ENCODE peak calls at places on chromosomes 11 and 22, in five cellular contexts. W is A549, R is spleen, G is heart left ventricle, H is choroid plexus epithelial cell. Q is an unnamed sample.

GRCh38 chr22:41780714-41781507 is 19.6 kb upstream of the CCDC134 start:
- DNase-seq in W (no peak), R (peak), G (peak), H (peak), Q (no peak)

GRCh38 chr11:104408630-104409029 is 244.7 kb upstream of the PDGFD start:
- DNase-seq in W (no peak), R (no peak), G (no peak), H (no peak), Q (no peak)

GRCh38 chr22:49789289-49790141 is 38.2 kb downstream of the BRD1 start:
- DNase-seq in W (no peak), R (peak), G (peak), H (peak), Q (no peak)

GRCh38 chr11:3867209-3868071 is 12.0 kb downstream of the STIM1 start:
- DNase-seq in W (no peak), R (no peak), G (peak), H (peak), Q (no peak)

GRCh38 chr11:32259641-32260081 is 168.8 kb downstream of the RCN1 start:
- DNase-seq in W (no peak), R (no peak), G (no peak), H (peak), Q (no peak)

GRCh38 chr11:65915821-65916251 is 3.0 kb downstream of the C11orf68 start:
- DNase-seq in W (peak), R (peak), G (peak), H (peak), Q (no peak)

GRCh38 chr22:25348391-25348790 is 129.0 kb downstream of the CRYBB2 start:
- DNase-seq in W (no peak), R (no peak), G (no peak), H (no peak), Q (no peak)

GRCh38 chr11:66559141-66559861 is 9.1 kb downstream of the CTSF start:
- DNase-seq in W (no peak), R (no peak), G (no peak), H (no peak), Q (no peak)

GRCh38 chr22:20997536-20998257 is 4.2 kb downstream of the THAP7 start:
- DNase-seq in W (no peak), R (no peak), G (no peak), H (no peak), Q (no peak)

GRCh38 chr11:5204787-5205186 is 4.3 kb upstream of the OR51V1 start:
- DNase-seq in W (peak), R (no peak), G (no peak), H (peak), Q (no peak)

GRCh38 chr11:96055706-96056387 is 131.9 kb upstream of the MTMR2 start:
- DNase-seq in W (no peak), R (no peak), G (no peak), H (peak), Q (no peak)

GRCh38 chr11:61834278-61835004 is 6.3 kb downstream of the FADS2 start:
- DNase-seq in W (no peak), R (peak), G (peak), H (peak), Q (peak)

GRCh38 chr11:27124514-27125264 is 84.1 kb downstream of the BBOX1 start:
- DNase-seq in W (no peak), R (no peak), G (no peak), H (peak), Q (no peak)

GRCh38 chr11:102807921-102808320 is 10.0 kb upstream of the MMP1 start:
- DNase-seq in W (peak), R (no peak), G (no peak), H (peak), Q (peak)

GRCh38 chr11:86906198-86906597 is 49.0 kb downstream of the FZD4 start:
- DNase-seq in W (no peak), R (no peak), G (no peak), H (no peak), Q (no peak)

GRCh38 chr22:29855611-29856181 is 17.6 kb upstream of the ASCC2 start:
- DNase-seq in W (no peak), R (no peak), G (peak), H (no peak), Q (no peak)

GRCh38 chr22:50704510-50705218 is 32.0 kb downstream of the SHANK3 start:
- DNase-seq in W (no peak), R (peak), G (peak), H (no peak), Q (no peak)

GRCh38 chr11:69216609-69217008 is 60.9 kb downstream of the SMIM38 start:
- DNase-seq in W (no peak), R (no peak), G (no peak), H (no peak), Q (no peak)

GRCh38 chr11:65506770-65507485 is 8.1 kb downstream of the MALAT1 start:
- DNase-seq in W (no peak), R (no peak), G (peak), H (peak), Q (peak)

GRCh38 chr11:113262594-113262993 is 51.8 kb upstream of the TTC12 start:
- DNase-seq in W (no peak), R (no peak), G (no peak), H (no peak), Q (no peak)

GRCh38 chr22:43823353-43823908 is 11.3 kb upstream of the EFCAB6 start:
- DNase-seq in W (peak), R (no peak), G (no peak), H (no peak), Q (no peak)

GRCh38 chr11:134237557-134237922 is 13.1 kb downstream of the VPS26B start:
- DNase-seq in W (no peak), R (no peak), G (no peak), H (no peak), Q (no peak)

GRCh38 chr22:43999378-43999777 is 24.7 kb upstream of the PARVB start:
- DNase-seq in W (no peak), R (no peak), G (no peak), H (no peak), Q (no peak)

GRCh38 chr11:69487849-69488542 is 6.5 kb downstream of the LINC01488 start:
- DNase-seq in W (no peak), R (peak), G (peak), H (no peak), Q (no peak)

GRCh38 chr11:7927635-7928034 is 3.4 kb downstream of the OR10A6 start:
- DNase-seq in W (no peak), R (no peak), G (no peak), H (peak), Q (no peak)

GRCh38 chr11:45458269-45458668 is 172.1 kb upstream of the SYT13 start:
- DNase-seq in W (no peak), R (peak), G (no peak), H (no peak), Q (no peak)

GRCh38 chr22:17114958-17115235 is 6.3 kb downstream of the TMEM121B start:
- DNase-seq in W (no peak), R (peak), G (no peak), H (no peak), Q (no peak)

GRCh38 chr22:48941903-48942625 is 885.6 kb downstream of the BRD1 start:
- DNase-seq in W (no peak), R (peak), G (no peak), H (no peak), Q (no peak)

GRCh38 chr11:20020198-20020597 is 140.1 kb downstream of the DBX1 start:
- DNase-seq in W (no peak), R (no peak), G (no peak), H (no peak), Q (no peak)

GRCh38 chr22:35985361-35985760 is 43.3 kb downstream of the RBFOX2 start:
- DNase-seq in W (no peak), R (no peak), G (no peak), H (no peak), Q (no peak)

GRCh38 chr11:6204708-6205107 is 649 bp upstream of the C11orf42 start:
- DNase-seq in W (no peak), R (no peak), G (no peak), H (peak), Q (no peak)

DNA sequence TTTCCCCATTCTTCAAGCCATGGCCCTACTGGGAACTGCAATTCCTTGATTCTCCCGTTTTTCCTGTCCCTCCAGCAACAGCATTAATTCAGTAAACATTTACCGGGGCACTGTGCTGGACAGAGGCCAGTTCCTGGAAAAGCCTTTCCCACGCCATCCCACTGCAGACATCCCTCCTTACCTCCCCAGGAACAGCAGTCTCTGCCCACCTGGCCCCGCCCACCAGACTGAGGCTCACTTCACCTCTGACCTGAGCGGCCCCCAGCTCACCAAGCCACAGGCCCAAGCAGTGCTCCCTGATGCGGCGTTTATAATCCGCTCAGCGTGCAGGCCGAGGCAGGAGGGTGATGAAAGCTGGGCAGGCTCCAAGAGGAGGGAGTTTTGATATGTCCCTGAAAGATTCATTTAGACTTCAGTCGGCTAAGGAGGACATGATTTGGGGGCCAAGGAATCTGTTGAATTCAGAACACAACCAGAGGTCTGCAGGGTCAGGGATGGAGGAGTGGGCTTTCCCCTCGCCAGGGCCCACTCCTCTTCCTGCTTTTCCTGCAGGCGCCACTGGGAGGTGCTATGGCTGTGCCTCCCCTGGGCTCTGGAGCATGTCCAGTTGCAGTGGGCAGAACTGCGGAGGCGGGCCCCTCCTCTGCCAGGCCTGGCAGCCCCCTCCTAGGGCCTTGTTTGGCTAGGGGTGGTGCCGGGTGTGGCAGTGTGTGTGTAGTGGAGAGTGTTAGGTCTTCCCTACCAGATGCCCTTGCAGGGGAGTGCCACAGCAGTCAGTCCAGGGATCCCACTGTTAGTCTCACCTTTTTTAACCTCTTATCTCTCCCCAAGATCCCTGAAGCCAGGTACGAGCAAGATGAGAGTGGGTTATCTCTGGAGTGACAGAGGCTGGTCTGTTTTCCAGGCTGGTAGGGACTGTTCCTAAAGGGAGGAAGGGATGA is 1.4 kb upstream of the TAGLN start:
- DNase-seq in W (no peak), R (no peak), G (peak), H (peak), Q (peak)
- TF ChIP-seq CTCF in W (peak), R (no peak), G (peak), H (peak), Q (peak)

GRCh38 chr11:133078591-133079179 is 453.6 kb downstream of the OPCML start:
- DNase-seq in W (peak), R (no peak), G (no peak), H (peak), Q (peak)
- TF ChIP-seq CTCF in W (peak), R (peak), G (peak), H (peak), Q (peak)

GRCh38 chr22:22418957-22419356 is 89.6 kb downstream of the ZNF280B start:
- DNase-seq in W (no peak), R (no peak), G (no peak), H (no peak), Q (no peak)
- TF ChIP-seq CTCF in W (no peak), R (no peak), G (no peak), H (no peak), Q (no peak)

GRCh38 chr11:119489087-119489486 is 66.1 kb upstream of the THY1 start:
- DNase-seq in W (no peak), R (no peak), G (no peak), H (no peak), Q (no peak)

GRCh38 chr11:119490253-119491006 is 67.5 kb upstream of the THY1 start:
- DNase-seq in W (no peak), R (peak), G (peak), H (no peak), Q (no peak)

GRCh38 chr11:119488256-119488995 is 65.5 kb upstream of the THY1 start:
- DNase-seq in W (no peak), R (no peak), G (peak), H (no peak), Q (no peak)

GRCh38 chr11:119493712-119494111 is 70.7 kb upstream of the THY1 start:
- DNase-seq in W (no peak), R (no peak), G (no peak), H (peak), Q (no peak)

DNA sequence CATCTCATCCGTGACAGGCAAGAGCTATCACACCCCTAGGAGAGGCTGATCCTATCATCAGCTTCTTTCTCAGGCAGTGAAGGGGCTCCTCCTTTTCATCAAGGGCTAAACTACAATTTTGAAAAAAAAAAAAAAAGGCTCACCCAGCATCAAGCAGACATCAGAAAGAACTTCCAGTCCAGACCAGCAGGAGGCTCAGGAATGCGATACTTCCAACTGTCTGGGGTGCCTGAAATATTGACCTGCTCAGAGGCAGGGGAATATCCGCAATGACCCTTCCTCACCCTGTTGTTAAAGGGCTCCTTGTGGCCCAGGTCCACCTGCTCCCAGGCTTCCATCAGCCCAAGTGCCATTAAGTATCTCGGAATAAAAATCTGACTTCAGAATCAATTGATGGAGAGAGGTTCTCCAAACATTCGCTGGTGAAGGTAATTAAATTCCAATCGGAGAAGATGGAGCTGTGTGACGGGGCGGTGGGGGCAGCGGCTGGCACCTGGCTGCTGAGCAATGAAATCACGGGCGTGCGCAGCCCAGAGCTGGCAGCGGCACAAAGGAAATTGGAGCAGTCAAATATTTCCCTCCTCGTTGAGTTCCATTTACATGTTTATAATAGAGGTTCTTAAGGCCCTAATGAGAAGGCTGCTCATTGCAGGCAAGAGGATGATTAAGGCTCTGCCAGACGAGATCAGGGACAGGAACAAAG is 68.9 kb upstream of the THY1 start:
- DNase-seq in W (no peak), R (peak), G (peak), H (peak), Q (no peak)
- TF ChIP-seq CTCF in W (no peak), R (no peak), G (no peak), H (peak), Q (peak)

Q was measured in neural crest cell.